ENCODE peak calls at places on chromosomes 16 and 17, in four cellular contexts. Y, C, W and X are unnamed samples.

GRCh38 chr16:57092786-57093301 is 461 bp downstream of the CPNE2 start:
- DNase-seq in Y (peak), C (peak), W (peak), X (no peak)

GRCh38 chr17:57130708-57131461 is 45.8 kb downstream of the AKAP1 start:
- DNase-seq in Y (peak), W (peak), C (peak), X (peak)

GRCh38 chr16:23071202-23072083 is 77.8 kb downstream of the USP31 start:
- DNase-seq in C (no peak), Y (no peak), W (peak), X (no peak)

GRCh38 chr17:57993471-57994365 is 5.7 kb upstream of the VEZF1 start:
- DNase-seq in Y (no peak), W (peak), C (no peak), X (peak)

GRCh38 chr17:66713533-66714042 is 121.3 kb upstream of the CACNG5 start:
- DNase-seq in C (no peak), Y (no peak), W (no peak), X (no peak)

GRCh38 chr16:19005561-19006445 is 22.1 kb downstream of the TMC7 start:
- DNase-seq in Y (peak), C (peak), W (peak), X (peak)

GRCh38 chr17:81251091-81251942 is 12.2 kb downstream of the NDUFAF8 start:
- DNase-seq in C (peak), W (no peak), Y (no peak), X (no peak)

GRCh38 chr17:49210158-49211029 is at the start of the genes ABI3 and GNGT2:
- DNase-seq in W (peak), C (peak), Y (no peak), X (peak)

GRCh38 chr17:79548116-79548515 is 62.7 kb downstream of the RBFOX3 start:
- DNase-seq in C (no peak), Y (no peak), W (no peak), X (no peak)

GRCh38 chr17:50683434-50684287 is 24.1 kb downstream of the ANKRD40 start:
- DNase-seq in W (no peak), Y (no peak), C (no peak), X (no peak)

GRCh38 chr17:1628856-1629646 is 417 bp upstream of the SLC43A2 start:
- DNase-seq in Y (peak), C (peak), W (peak), X (peak)

GRCh38 chr16:2003827-2004641 is 5.6 kb downstream of the ZNF598 start:
- DNase-seq in W (peak), C (peak), Y (peak), X (peak)

GRCh38 chr17:42198897-42199296 is 4.6 kb upstream of the GHDC start:
- DNase-seq in W (no peak), Y (no peak), C (no peak), X (no peak)

GRCh38 chr16:49598386-49599170 is 225.0 kb downstream of the C16orf78 start:
- DNase-seq in W (no peak), Y (no peak), C (no peak), X (no peak)

GRCh38 chr17:19380551-19381284 is 2.4 kb downstream of the MAPK7 start:
- DNase-seq in C (no peak), W (no peak), Y (no peak), X (no peak)

GRCh38 chr16:30567160-30567990 is 4.1 kb downstream of the ZNF688 start:
- DNase-seq in Y (no peak), W (peak), C (no peak), X (no peak)